ENCODE peak calls at places on chromosomes 5 and 9, in eight cellular contexts. One of them, this sample, is unnamed.

GRCh38 chr9:20119566-20119965 is 330.7 kb upstream of the SLC24A2 start:
- DNase-seq in body of pancreas: no peak
- DNase-seq in Jurkat, Clone E6-1: no peak
- DNase-seq in foreskin melanocyte: no peak
- DNase-seq in HepG2: no peak
- DNase-seq in omental fat pad: no peak
- DNase-seq in neural crest cell: no peak
- DNase-seq in CD8-positive, alpha-beta T cell: no peak
- DNase-seq in this sample: no peak

GRCh38 chr5:135213466-135214239 is 179.6 kb upstream of the PITX1 start:
- DNase-seq in body of pancreas: no peak
- DNase-seq in Jurkat, Clone E6-1: no peak
- DNase-seq in foreskin melanocyte: no peak
- DNase-seq in HepG2: no peak
- DNase-seq in omental fat pad: no peak
- DNase-seq in neural crest cell: no peak
- DNase-seq in CD8-positive, alpha-beta T cell: no peak
- DNase-seq in this sample: no peak

GRCh38 chr9:9552665-9553064 is 1060.1 kb downstream of the PTPRD start:
- DNase-seq in body of pancreas: no peak
- DNase-seq in Jurkat, Clone E6-1: no peak
- DNase-seq in foreskin melanocyte: no peak
- DNase-seq in HepG2: no peak
- DNase-seq in omental fat pad: no peak
- DNase-seq in neural crest cell: no peak
- DNase-seq in CD8-positive, alpha-beta T cell: no peak
- DNase-seq in this sample: peak; percentile 33

GRCh38 chr9:130118841-130119520 is 53.2 kb upstream of the NCS1 start:
- DNase-seq in body of pancreas: peak; percentile 18
- DNase-seq in Jurkat, Clone E6-1: no peak
- DNase-seq in foreskin melanocyte: no peak
- DNase-seq in HepG2: no peak
- DNase-seq in omental fat pad: no peak
- DNase-seq in neural crest cell: no peak
- DNase-seq in CD8-positive, alpha-beta T cell: no peak
- DNase-seq in this sample: no peak

GRCh38 chr5:146052780-146053179 is 52.6 kb downstream of the PLAC8L1 start:
- DNase-seq in body of pancreas: no peak
- DNase-seq in Jurkat, Clone E6-1: no peak
- DNase-seq in foreskin melanocyte: no peak
- DNase-seq in HepG2: peak; percentile 19
- DNase-seq in omental fat pad: no peak
- DNase-seq in neural crest cell: no peak
- DNase-seq in CD8-positive, alpha-beta T cell: no peak
- DNase-seq in this sample: no peak

GRCh38 chr5:1568201-1568979 is 44.6 kb upstream of the LPCAT1 start:
- DNase-seq in body of pancreas: peak; percentile 64
- DNase-seq in Jurkat, Clone E6-1: no peak
- DNase-seq in foreskin melanocyte: peak; percentile 60
- DNase-seq in HepG2: peak; percentile 95
- DNase-seq in omental fat pad: no peak
- DNase-seq in neural crest cell: no peak
- DNase-seq in CD8-positive, alpha-beta T cell: no peak
- DNase-seq in this sample: no peak

GRCh38 chr9:15403155-15403554 is 19.5 kb upstream of the SNAPC3 start:
- DNase-seq in body of pancreas: peak; percentile 16
- DNase-seq in Jurkat, Clone E6-1: peak; percentile 46
- DNase-seq in foreskin melanocyte: no peak
- DNase-seq in HepG2: peak; percentile 56
- DNase-seq in omental fat pad: no peak
- DNase-seq in neural crest cell: no peak
- DNase-seq in CD8-positive, alpha-beta T cell: no peak
- DNase-seq in this sample: peak; percentile 3

GRCh38 chr5:105868038-105868775 is 1802.5 kb downstream of the EFNA5 start:
- DNase-seq in body of pancreas: peak; percentile 7
- DNase-seq in Jurkat, Clone E6-1: no peak
- DNase-seq in foreskin melanocyte: no peak
- DNase-seq in HepG2: no peak
- DNase-seq in omental fat pad: no peak
- DNase-seq in neural crest cell: no peak
- DNase-seq in CD8-positive, alpha-beta T cell: no peak
- DNase-seq in this sample: no peak

GRCh38 chr5:14184725-14185124 is 41.6 kb downstream of the TRIO start:
- DNase-seq in body of pancreas: no peak
- DNase-seq in Jurkat, Clone E6-1: no peak
- DNase-seq in foreskin melanocyte: no peak
- DNase-seq in HepG2: no peak
- DNase-seq in omental fat pad: no peak
- DNase-seq in neural crest cell: no peak
- DNase-seq in CD8-positive, alpha-beta T cell: no peak
- DNase-seq in this sample: no peak

GRCh38 chr9:136438909-136439549 is 616 bp downstream of the INPP5E start:
- DNase-seq in body of pancreas: peak; percentile 21
- DNase-seq in Jurkat, Clone E6-1: no peak
- DNase-seq in foreskin melanocyte: no peak
- DNase-seq in HepG2: no peak
- DNase-seq in omental fat pad: no peak
- DNase-seq in neural crest cell: peak; percentile 31
- DNase-seq in CD8-positive, alpha-beta T cell: peak; percentile 46
- DNase-seq in this sample: no peak

GRCh38 chr9:120412425-120412951 is 167.5 kb downstream of the CDK5RAP2 start:
- DNase-seq in body of pancreas: no peak
- DNase-seq in Jurkat, Clone E6-1: no peak
- DNase-seq in foreskin melanocyte: no peak
- DNase-seq in HepG2: no peak
- DNase-seq in omental fat pad: no peak
- DNase-seq in neural crest cell: no peak
- DNase-seq in CD8-positive, alpha-beta T cell: no peak
- DNase-seq in this sample: no peak

GRCh38 chr5:95743248-95743647 is 12.1 kb downstream of the RHOBTB3 start:
- DNase-seq in body of pancreas: no peak
- DNase-seq in Jurkat, Clone E6-1: no peak
- DNase-seq in foreskin melanocyte: no peak
- DNase-seq in HepG2: no peak
- DNase-seq in omental fat pad: no peak
- DNase-seq in neural crest cell: no peak
- DNase-seq in CD8-positive, alpha-beta T cell: no peak
- DNase-seq in this sample: no peak

GRCh38 chr5:140106101-140106500 is 7.8 kb upstream of the PURA start:
- DNase-seq in body of pancreas: no peak
- DNase-seq in Jurkat, Clone E6-1: no peak
- DNase-seq in foreskin melanocyte: no peak
- DNase-seq in HepG2: no peak
- DNase-seq in omental fat pad: no peak
- DNase-seq in neural crest cell: no peak
- DNase-seq in CD8-positive, alpha-beta T cell: no peak
- DNase-seq in this sample: no peak

GRCh38 chr9:108103294-108103693 is 613.7 kb upstream of the KLF4 start:
- DNase-seq in body of pancreas: no peak
- DNase-seq in Jurkat, Clone E6-1: no peak
- DNase-seq in foreskin melanocyte: no peak
- DNase-seq in HepG2: no peak
- DNase-seq in omental fat pad: no peak
- DNase-seq in neural crest cell: no peak
- DNase-seq in CD8-positive, alpha-beta T cell: no peak
- DNase-seq in this sample: no peak

GRCh38 chr9:95103385-95104087 is 214.0 kb downstream of the FANCC start:
- DNase-seq in body of pancreas: no peak
- DNase-seq in Jurkat, Clone E6-1: no peak
- DNase-seq in foreskin melanocyte: no peak
- DNase-seq in HepG2: peak; percentile 28
- DNase-seq in omental fat pad: no peak
- DNase-seq in neural crest cell: no peak
- DNase-seq in CD8-positive, alpha-beta T cell: no peak
- DNase-seq in this sample: peak; percentile 44

GRCh38 chr9:128314697-128315096 is 7.5 kb downstream of the TRUB2 start:
- DNase-seq in body of pancreas: no peak
- DNase-seq in Jurkat, Clone E6-1: no peak
- DNase-seq in foreskin melanocyte: no peak
- DNase-seq in HepG2: no peak
- DNase-seq in omental fat pad: no peak
- DNase-seq in neural crest cell: no peak
- DNase-seq in CD8-positive, alpha-beta T cell: no peak
- DNase-seq in this sample: no peak

GRCh38 chr9:69857131-69857530 is 36.5 kb downstream of the CFAP95 start:
- DNase-seq in body of pancreas: no peak
- DNase-seq in Jurkat, Clone E6-1: no peak
- DNase-seq in foreskin melanocyte: peak; percentile 74
- DNase-seq in HepG2: no peak
- DNase-seq in omental fat pad: no peak
- DNase-seq in neural crest cell: no peak
- DNase-seq in CD8-positive, alpha-beta T cell: no peak
- DNase-seq in this sample: no peak

GRCh38 chr5:88674262-88675158 is 208.5 kb downstream of the MEF2C start:
- DNase-seq in body of pancreas: no peak
- DNase-seq in Jurkat, Clone E6-1: no peak
- DNase-seq in foreskin melanocyte: no peak
- DNase-seq in HepG2: no peak
- DNase-seq in omental fat pad: no peak
- DNase-seq in neural crest cell: no peak
- DNase-seq in CD8-positive, alpha-beta T cell: no peak
- DNase-seq in this sample: peak; percentile 71

GRCh38 chr9:81146684-81147337 is 542.5 kb downstream of the TLE1 start:
- DNase-seq in body of pancreas: no peak
- DNase-seq in Jurkat, Clone E6-1: peak; percentile 81
- DNase-seq in foreskin melanocyte: no peak
- DNase-seq in HepG2: no peak
- DNase-seq in omental fat pad: no peak
- DNase-seq in neural crest cell: no peak
- DNase-seq in CD8-positive, alpha-beta T cell: no peak
- DNase-seq in this sample: no peak

GRCh38 chr9:84947412-84947972 is 278.0 kb downstream of the NTRK2 start:
- DNase-seq in body of pancreas: no peak
- DNase-seq in Jurkat, Clone E6-1: no peak
- DNase-seq in foreskin melanocyte: no peak
- DNase-seq in HepG2: no peak
- DNase-seq in omental fat pad: no peak
- DNase-seq in neural crest cell: no peak
- DNase-seq in CD8-positive, alpha-beta T cell: no peak
- DNase-seq in this sample: no peak

GRCh38 chr5:132425009-132425937 is 55.8 kb downstream of the SLC22A5 start:
- DNase-seq in body of pancreas: peak; percentile 37
- DNase-seq in Jurkat, Clone E6-1: peak; percentile 82
- DNase-seq in foreskin melanocyte: peak; percentile 38
- DNase-seq in HepG2: no peak
- DNase-seq in omental fat pad: no peak
- DNase-seq in neural crest cell: no peak
- DNase-seq in CD8-positive, alpha-beta T cell: peak; percentile 41
- DNase-seq in this sample: no peak

GRCh38 chr9:87193151-87193550 is 245.8 kb upstream of the GAS1 start:
- DNase-seq in body of pancreas: no peak
- DNase-seq in Jurkat, Clone E6-1: no peak
- DNase-seq in foreskin melanocyte: no peak
- DNase-seq in HepG2: no peak
- DNase-seq in omental fat pad: no peak
- DNase-seq in neural crest cell: no peak
- DNase-seq in CD8-positive, alpha-beta T cell: no peak
- DNase-seq in this sample: no peak

GRCh38 chr9:131469951-131470350 is 32.8 kb upstream of the POMT1 start:
- DNase-seq in body of pancreas: no peak
- DNase-seq in Jurkat, Clone E6-1: no peak
- DNase-seq in foreskin melanocyte: no peak
- DNase-seq in HepG2: no peak
- DNase-seq in omental fat pad: no peak
- DNase-seq in neural crest cell: no peak
- DNase-seq in CD8-positive, alpha-beta T cell: no peak
- DNase-seq in this sample: no peak

GRCh38 chr5:171647900-171648253 is 137.7 kb upstream of the SMIM23 start:
- DNase-seq in body of pancreas: no peak
- DNase-seq in Jurkat, Clone E6-1: no peak
- DNase-seq in foreskin melanocyte: no peak
- DNase-seq in HepG2: no peak
- DNase-seq in omental fat pad: no peak
- DNase-seq in neural crest cell: no peak
- DNase-seq in CD8-positive, alpha-beta T cell: no peak
- DNase-seq in this sample: no peak

GRCh38 chr9:4077499-4078102 is 222.3 kb downstream of the GLIS3 start:
- DNase-seq in body of pancreas: peak; percentile 49
- DNase-seq in Jurkat, Clone E6-1: peak; percentile 32
- DNase-seq in foreskin melanocyte: peak; percentile 30
- DNase-seq in HepG2: peak; percentile 10
- DNase-seq in omental fat pad: peak; percentile 88
- DNase-seq in neural crest cell: peak; percentile 53
- DNase-seq in CD8-positive, alpha-beta T cell: peak; percentile 4
- DNase-seq in this sample: no peak

GRCh38 chr5:139382371-139382770 is 726 bp downstream of the SLC23A1 start:
- DNase-seq in body of pancreas: no peak
- DNase-seq in Jurkat, Clone E6-1: no peak
- DNase-seq in foreskin melanocyte: no peak
- DNase-seq in HepG2: no peak
- DNase-seq in omental fat pad: no peak
- DNase-seq in neural crest cell: no peak
- DNase-seq in CD8-positive, alpha-beta T cell: no peak
- DNase-seq in this sample: no peak

GRCh38 chr9:82332018-82332773 is 343.6 kb downstream of the SPATA31D1 start:
- DNase-seq in body of pancreas: no peak
- DNase-seq in Jurkat, Clone E6-1: no peak
- DNase-seq in foreskin melanocyte: no peak
- DNase-seq in HepG2: no peak
- DNase-seq in omental fat pad: no peak
- DNase-seq in neural crest cell: no peak
- DNase-seq in CD8-positive, alpha-beta T cell: no peak
- DNase-seq in this sample: no peak